ENCODE peak calls at places on chromosome 9, in five cellular contexts. G, K, R, A and Y are unnamed samples.

GRCh38 chr9:138061631-138062030 is 184.0 kb downstream of the CACNA1B start:
- DNase-seq in K (no peak), R (no peak), G (peak; percentile 64), A (no peak), Y (no peak)

GRCh38 chr9:135227641-135228251 is 140.3 kb downstream of the OLFM1 start:
- DNase-seq in R (no peak), A (no peak), K (peak; percentile 50), G (no peak), Y (no peak)

GRCh38 chr9:115522928-115523327 is 405.0 kb upstream of the TNC start:
- DNase-seq in K (no peak), G (no peak), A (no peak), R (no peak), Y (no peak)

GRCh38 chr9:13457795-13458194 is 178.3 kb upstream of the MPDZ start:
- DNase-seq in G (no peak), R (no peak), A (no peak), K (no peak), Y (no peak)

GRCh38 chr9:84371737-84372136 is 31.2 kb upstream of the SLC28A3 start:
- DNase-seq in G (no peak), A (no peak), R (no peak), K (no peak), Y (peak; percentile 77)

GRCh38 chr9:97571664-97572063 is 61.5 kb downstream of the TSTD2 start:
- DNase-seq in R (no peak), G (peak; percentile 75), A (no peak), K (peak; percentile 84), Y (no peak)

GRCh38 chr9:130444565-130445221 is at the start of gene ASS1:
- DNase-seq in A (peak; percentile 66), K (peak; percentile 85), R (peak; percentile 84), G (no peak), Y (no peak)

GRCh38 chr9:93060746-93061259 is 2.3 kb downstream of the SUSD3 start:
- DNase-seq in G (no peak), R (peak; percentile 79), K (no peak), A (peak; percentile 47), Y (no peak)

GRCh38 chr9:112007575-112008240 is 111.1 kb downstream of the UGCG start:
- DNase-seq in K (no peak), R (no peak), A (no peak), G (no peak), Y (no peak)

GRCh38 chr9:86997158-86997557 is 49.9 kb upstream of the GAS1 start:
- DNase-seq in K (no peak), G (no peak), A (no peak), R (no peak), Y (no peak)

GRCh38 chr9:6014668-6015270 is 655 bp downstream of the RANBP6 start:
- DNase-seq in K (no peak), R (no peak), A (peak; percentile 26), G (no peak), Y (no peak)

GRCh38 chr9:32725066-32725860 is 58.1 kb upstream of the TMEM215 start:
- DNase-seq in G (no peak), K (no peak), A (no peak), R (no peak), Y (no peak)

GRCh38 chr9:127762111-127762676 is 16.3 kb downstream of the SH2D3C start:
- DNase-seq in K (no peak), G (no peak), R (no peak), A (no peak), Y (no peak)

GRCh38 chr9:116090030-116090770 is 63.4 kb upstream of the PAPPA start:
- DNase-seq in R (no peak), K (no peak), A (no peak), G (no peak), Y (no peak)

GRCh38 chr9:128344931-128345605 is 4.7 kb downstream of the SLC27A4 start:
- DNase-seq in A (no peak), G (no peak), K (no peak), R (no peak), Y (no peak)

GRCh38 chr9:130490981-130491380 is 46.2 kb downstream of the ASS1 start:
- DNase-seq in A (no peak), K (no peak), R (no peak), G (no peak), Y (no peak)

GRCh38 chr9:19022206-19022605 is 10.8 kb downstream of the SAXO1 start:
- DNase-seq in K (no peak), A (no peak), G (no peak), R (no peak), Y (no peak)

GRCh38 chr9:134267305-134268265 is 58.7 kb upstream of the RXRA start:
- DNase-seq in R (no peak), A (no peak), G (no peak), K (no peak), Y (no peak)

GRCh38 chr9:107024193-107024592 is 161.2 kb downstream of the ZNF462 start:
- DNase-seq in K (no peak), A (no peak), G (no peak), R (no peak), Y (no peak)

GRCh38 chr9:135378751-135379150 is 100.8 kb upstream of the PPP1R26 start:
- DNase-seq in R (no peak), A (no peak), K (no peak), G (no peak), Y (no peak)

GRCh38 chr9:89887286-89887685 is 282.5 kb downstream of the GADD45G start:
- DNase-seq in R (no peak), A (no peak), G (no peak), K (no peak), Y (no peak)